ENCODE peak calls at places on chromosomes 12 and 14, in five cellular contexts. Q, R, E, L and Y are unnamed samples. For H3K4me1, the result is how much of the 10 kb centered on the place peaks cover.

GRCh38 chr14:40003773-40004172 is 571.5 kb upstream of the FBXO33 start:
- DNase-seq in Q (no peak), R (no peak), E (no peak), L (no peak), Y (no peak)

GRCh38 chr12:133081408-133081806 is 684 bp downstream of the ZNF140 start:
- DNase-seq in Q (no peak), R (no peak), E (no peak), L (no peak), Y (peak)

GRCh38 chr14:81345781-81346180 is 54.3 kb downstream of the STON2 start:
- DNase-seq in Q (no peak), R (no peak), E (no peak), L (no peak), Y (no peak)

GRCh38 chr14:105581551-105582341 is 55.4 kb downstream of the TMEM121 start:
- DNase-seq in Q (no peak), R (no peak), E (peak), L (no peak), Y (no peak)

GRCh38 chr14:68359862-68360552 is 432.9 kb downstream of the ZFP36L1 start:
- DNase-seq in Q (peak), R (no peak), E (peak), L (no peak), Y (no peak)

GRCh38 chr12:91182664-91183455 is at the start of gene DCN:
- DNase-seq in Q (peak), R (peak), E (no peak), L (no peak), Y (no peak)

GRCh38 chr12:30201301-30202160 is 417.8 kb upstream of the TMTC1 start:
- DNase-seq in Q (peak), R (no peak), E (peak), L (no peak), Y (no peak)

GRCh38 chr12:120116443-120116791 is at the start of gene RAB35:
- DNase-seq in Q (no peak), R (no peak), E (no peak), L (no peak), Y (no peak)

GRCh38 chr14:85076111-85076510 is 453.8 kb upstream of the FLRT2 start:
- DNase-seq in Q (no peak), R (no peak), E (no peak), L (no peak), Y (no peak)

GRCh38 chr14:52399886-52400599 is 85.9 kb downstream of the PTGER2 start:
- DNase-seq in Q (peak), R (peak), E (no peak), L (no peak), Y (no peak)

GRCh38 chr12:112112423-112113132 is 4.0 kb upstream of the NAA25 start:
- DNase-seq in Q (no peak), R (no peak), E (no peak), L (no peak), Y (peak)

GRCh38 chr12:122203968-122204828 is 689 bp downstream of the B3GNT4 start:
- DNase-seq in Q (no peak), R (no peak), E (peak), L (no peak), Y (peak)

GRCh38 chr12:4830568-4830967 is 79.1 kb upstream of the KCNA1 start:
- DNase-seq in Q (no peak), R (no peak), E (no peak), L (no peak), Y (peak)

GRCh38 chr12:4829161-4829792 is 80.4 kb upstream of the KCNA1 start:
- DNase-seq in Q (no peak), R (no peak), E (no peak), L (no peak), Y (no peak)

GRCh38 chr12:4826909-4827308 is 82.8 kb upstream of the KCNA1 start:
- DNase-seq in Q (no peak), R (no peak), E (no peak), L (no peak), Y (no peak)

GRCh38 chr12:4829793-4830162 is 79.9 kb upstream of the KCNA1 start:
- DNase-seq in Q (no peak), R (no peak), E (no peak), L (no peak), Y (no peak)

GRCh38 chr12:4828176-4828575 is 81.5 kb upstream of the KCNA1 start:
- DNase-seq in Q (no peak), R (no peak), E (no peak), L (no peak), Y (no peak)
- H3K9ac ChIP-seq in Q (no peak), R (no peak), E (no peak), L (no peak), Y (no peak)

DNA sequence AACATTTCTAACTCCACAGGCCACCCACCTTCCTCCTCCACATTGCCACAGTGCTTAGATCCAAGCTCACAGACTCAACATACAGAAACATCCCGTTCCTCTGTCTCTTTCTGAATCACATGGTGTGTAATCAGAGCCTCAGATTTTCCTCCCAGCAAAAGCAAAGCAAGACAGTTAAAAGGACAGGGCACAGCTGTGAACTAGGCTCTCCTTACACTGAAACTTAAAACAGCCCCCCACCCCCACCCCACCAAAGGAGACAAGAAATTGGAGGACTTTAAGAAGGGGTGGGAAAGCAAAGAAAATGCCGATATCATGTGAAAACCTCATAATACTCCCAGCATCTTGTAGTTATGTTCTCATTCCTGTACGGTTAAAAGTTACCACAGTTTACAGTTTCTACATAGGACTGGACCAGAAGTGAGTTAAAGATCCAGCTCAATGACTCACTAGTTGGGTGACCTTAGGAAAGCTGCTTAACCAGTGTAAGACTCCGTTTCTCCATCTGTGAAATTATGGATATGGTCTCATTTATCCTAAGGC is 4.8 kb downstream of the YBX3 start:
- DNase-seq in Q (peak), R (peak), E (no peak), L (no peak), Y (no peak)
- H3K4me3 ChIP-seq in Q (peak), R (peak), E (peak), L (no peak), Y (peak)

GRCh38 chr14:65351493-65352224 is 60.9 kb upstream of the FUT8 start:
- DNase-seq in Q (no peak), R (no peak), E (no peak), L (no peak), Y (no peak)
- H3K4me1 ChIP-seq in Q (under half), R (under half), E (under half), L (under half), Y (under half)

GRCh38 chr12:116319851-116320621 is 42.5 kb upstream of the MED13L start:
- DNase-seq in Q (peak), R (peak), E (no peak), L (no peak), Y (no peak)
- H3K9ac ChIP-seq in Q (no peak), R (no peak), E (no peak), L (no peak), Y (no peak)

DNA sequence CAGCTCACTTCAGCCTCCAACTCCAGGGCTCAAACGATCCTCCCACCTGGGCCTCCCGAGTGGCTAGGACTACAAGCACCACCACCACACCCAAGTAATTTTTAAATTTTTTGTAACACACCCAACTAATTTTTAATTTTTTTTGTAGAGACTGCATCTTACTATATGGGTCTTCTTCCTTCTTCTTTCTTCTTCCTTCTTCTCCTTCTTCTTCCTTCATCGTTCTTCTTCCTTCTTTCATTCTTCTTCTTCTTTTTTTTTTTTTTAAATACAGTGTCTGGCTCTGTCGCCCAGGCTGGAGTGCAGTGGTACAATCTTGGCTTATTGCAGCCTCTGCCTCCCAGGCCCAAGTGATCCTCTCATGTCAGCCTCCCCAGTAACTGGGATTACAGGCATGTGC is 965 bp upstream of the CREBL2 start:
- DNase-seq in Q (no peak), R (no peak), E (no peak), L (no peak), Y (no peak)
- H3K4me3 ChIP-seq in Q (peak), R (no peak), E (peak), L (no peak), Y (peak)

DNA sequence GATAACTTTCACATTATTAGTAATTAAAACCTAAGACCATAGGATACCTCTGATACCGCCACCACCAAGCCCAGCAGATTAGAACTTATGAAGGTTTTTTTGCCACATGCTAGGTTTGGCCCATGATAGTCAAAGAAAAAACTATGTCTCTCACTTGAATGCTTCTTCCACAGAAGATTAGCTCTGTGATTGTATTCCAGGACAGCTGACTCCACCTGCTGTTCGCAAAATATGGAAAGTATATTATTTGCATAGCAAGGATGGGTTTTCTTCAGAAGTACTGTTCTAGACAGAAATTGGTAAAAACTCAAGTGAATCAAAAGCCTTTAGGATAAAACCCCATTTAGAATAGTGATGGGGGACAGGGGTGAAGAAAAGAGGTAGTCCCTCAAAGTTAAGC is 42.2 kb downstream of the PPFIBP1 start:
- DNase-seq in Q (peak), R (no peak), E (no peak), L (no peak), Y (no peak)
- H3K4me1 ChIP-seq in Q (under half), R (under half), E (under half), L (under half), Y (under half)

GRCh38 chr12:56299308-56299852 is 750 bp downstream of the CS start:
- DNase-seq in Q (no peak), R (peak), E (no peak), L (no peak), Y (no peak)

GRCh38 chr12:56297400-56297799 is 2.7 kb downstream of the CS start:
- DNase-seq in Q (no peak), R (no peak), E (no peak), L (no peak), Y (no peak)

GRCh38 chr12:56298828-56299227 is 1.3 kb downstream of the CS start:
- DNase-seq in Q (no peak), R (no peak), E (no peak), L (no peak), Y (no peak)

GRCh38 chr12:56293785-56294184 is 6.3 kb downstream of the CS start:
- DNase-seq in Q (no peak), R (no peak), E (no peak), L (no peak), Y (no peak)

GRCh38 chr12:56296207-56296785 is 3.8 kb downstream of the CS start:
- DNase-seq in Q (no peak), R (no peak), E (no peak), L (no peak), Y (no peak)
- H3K9ac ChIP-seq in Q (no peak), R (no peak), E (no peak), L (no peak), Y (no peak)